ENCODE peak calls at places on chromosome 20, in eight cellular contexts. X, B, T, D, Q, P, R and H are unnamed samples.

GRCh38 chr20:41214666-41215065 is 77.3 kb downstream of the PLCG1 start:
- DNase-seq in X (no peak), B (no peak), T (no peak), D (no peak), Q (no peak), P (no peak), R (no peak), H (no peak)

GRCh38 chr20:39830903-39831302 is 858.1 kb downstream of the MAFB start:
- DNase-seq in X (no peak), B (no peak), T (no peak), D (no peak), Q (no peak), P (no peak), R (no peak), H (no peak)

GRCh38 chr20:56513096-56513806 is 11.3 kb upstream of the FAM209A start:
- DNase-seq in X (no peak), B (no peak), T (no peak), D (no peak), Q (no peak), P (no peak), R (peak), H (no peak)

GRCh38 chr20:59600472-59600871 is 3.9 kb upstream of the PHACTR3 start:
- DNase-seq in X (no peak), B (no peak), T (no peak), D (no peak), Q (no peak), P (no peak), R (no peak), H (no peak)

GRCh38 chr20:8757146-8757545 is 311.7 kb upstream of the PLCB4 start:
- DNase-seq in X (no peak), B (no peak), T (no peak), D (no peak), Q (no peak), P (no peak), R (peak), H (no peak)

GRCh38 chr20:58236612-58237317 is 8.3 kb upstream of the ANKRD60 start:
- DNase-seq in X (peak), B (peak), T (peak), D (peak), Q (peak), P (peak), R (peak), H (peak)

GRCh38 chr20:58481541-58482021 is 33.6 kb downstream of the APCDD1L start:
- DNase-seq in X (no peak), B (peak), T (peak), D (peak), Q (peak), P (no peak), R (no peak), H (peak)

GRCh38 chr20:17857639-17858449 is 110.8 kb downstream of the SNX5 start:
- DNase-seq in X (no peak), B (no peak), T (no peak), D (no peak), Q (no peak), P (no peak), R (no peak), H (no peak)

GRCh38 chr20:37902504-37903313 is at the start of gene VSTM2L:
- DNase-seq in X (no peak), B (no peak), T (peak), D (peak), Q (no peak), P (peak), R (peak), H (peak)

GRCh38 chr20:12153616-12154015 is 235.9 kb downstream of the BTBD3 start:
- DNase-seq in X (no peak), B (no peak), T (no peak), D (no peak), Q (no peak), P (peak), R (peak), H (peak)

GRCh38 chr20:14685179-14685578 is 347.8 kb upstream of the FLRT3 start:
- DNase-seq in X (no peak), B (no peak), T (no peak), D (no peak), Q (no peak), P (no peak), R (no peak), H (no peak)

GRCh38 chr20:43909720-43910119 is 4.9 kb upstream of the TOX2 start:
- DNase-seq in X (no peak), B (no peak), T (peak), D (no peak), Q (no peak), P (no peak), R (no peak), H (no peak)

GRCh38 chr20:4805663-4806449 is 84.1 kb downstream of the PRND start:
- DNase-seq in X (no peak), B (no peak), T (no peak), D (no peak), Q (no peak), P (no peak), R (no peak), H (no peak)

GRCh38 chr20:37007898-37008649 is 56.6 kb upstream of the SAMHD1 start:
- DNase-seq in X (peak), B (no peak), T (peak), D (peak), Q (peak), P (no peak), R (peak), H (peak)

GRCh38 chr20:845967-846893 is 12.7 kb downstream of the FAM110A start:
- DNase-seq in X (no peak), B (no peak), T (no peak), D (no peak), Q (no peak), P (no peak), R (no peak), H (no peak)

GRCh38 chr20:40978761-40979160 is 49.9 kb upstream of the TOP1 start:
- DNase-seq in X (no peak), B (no peak), T (no peak), D (no peak), Q (no peak), P (no peak), R (no peak), H (no peak)

GRCh38 chr20:43662943-43663655 is 3.8 kb upstream of the MYBL2 start:
- DNase-seq in X (no peak), B (no peak), T (no peak), D (no peak), Q (no peak), P (no peak), R (peak), H (no peak)

GRCh38 chr20:57619053-57619831 is 984 bp downstream of the ZBP1 start:
- DNase-seq in X (peak), B (no peak), T (peak), D (no peak), Q (peak), P (no peak), R (no peak), H (no peak)

GRCh38 chr20:39016496-39016895 is 54.4 kb downstream of the DHX35 start:
- DNase-seq in X (no peak), B (no peak), T (no peak), D (no peak), Q (no peak), P (no peak), R (no peak), H (no peak)

GRCh38 chr20:37543828-37544227 is 16.2 kb upstream of the BLCAP start:
- DNase-seq in X (no peak), B (no peak), T (no peak), D (peak), Q (no peak), P (no peak), R (peak), H (peak)

GRCh38 chr20:58646703-58647102 is 4.4 kb upstream of the STX16 start:
- DNase-seq in X (no peak), B (peak), T (no peak), D (no peak), Q (no peak), P (no peak), R (no peak), H (no peak)

GRCh38 chr20:62409935-62410741 is 3.1 kb upstream of the CABLES2 start:
- DNase-seq in X (no peak), B (peak), T (peak), D (peak), Q (peak), P (peak), R (no peak), H (peak)

GRCh38 chr20:56373942-56374341 is 15.2 kb downstream of the FAM210B start:
- DNase-seq in X (no peak), B (no peak), T (no peak), D (no peak), Q (peak), P (no peak), R (peak), H (peak)

GRCh38 chr20:20364016-20364746 is 3.7 kb upstream of the INSM1 start:
- DNase-seq in X (no peak), B (peak), T (no peak), D (no peak), Q (no peak), P (peak), R (no peak), H (no peak)